ENCODE peak calls at places on chromosomes 13 and 19, in ten cellular contexts. X is right lobe of liver, Z is pancreas, V is left ventricle myocardium inferior, Y is heart right ventricle, N is foreskin keratinocyte, G is kidney epithelial cell, A is fibroblast of lung, U is HFFc6, D is choroid plexus epithelial cell. E is an unnamed sample.

GRCh38 chr13:39364797-39365468 is 238.1 kb downstream of the LHFPL6 start:
- DNase-seq in X (no peak), Z (no peak), V (no peak), Y (no peak), N (peak), G (peak), A (no peak), U (peak), D (peak), E (peak)

GRCh38 chr13:23637813-23638212 is 67.6 kb downstream of the TNFRSF19 start:
- DNase-seq in X (no peak), Z (no peak), V (peak), Y (peak), N (no peak), G (no peak), A (no peak), U (no peak), D (no peak), E (no peak)

GRCh38 chr19:14580623-14581237 is 2.2 kb upstream of the CLEC17A start:
- DNase-seq in X (no peak), Z (no peak), V (no peak), Y (no peak), N (no peak), G (no peak), A (no peak), U (no peak), D (no peak), E (no peak)

GRCh38 chr13:77533875-77534788 is 1.4 kb upstream of the SCEL start:
- DNase-seq in X (no peak), Z (no peak), V (no peak), Y (no peak), N (no peak), G (no peak), A (no peak), U (no peak), D (no peak), E (no peak)

GRCh38 chr19:33627962-33628839 is 6.4 kb downstream of the CHST8 start:
- DNase-seq in X (peak), Z (no peak), V (no peak), Y (no peak), N (no peak), G (no peak), A (no peak), U (no peak), D (no peak), E (no peak)

GRCh38 chr13:49932066-49932465 is 4.1 kb downstream of the SPRYD7 start:
- DNase-seq in X (no peak), Z (no peak), V (no peak), Y (no peak), N (no peak), G (no peak), A (no peak), U (no peak), D (no peak), E (no peak)

GRCh38 chr19:39679056-39679790 is 23.5 kb downstream of the LGALS16 start:
- DNase-seq in X (no peak), Z (no peak), V (no peak), Y (peak), N (no peak), G (no peak), A (no peak), U (no peak), D (no peak), E (no peak)

GRCh38 chr19:56980864-56981263 is 138.9 kb upstream of the USP29 start:
- DNase-seq in X (no peak), Z (no peak), V (no peak), Y (no peak), N (no peak), G (no peak), A (no peak), U (no peak), D (no peak), E (no peak)

GRCh38 chr19:3536429-3537100 is 2.4 kb upstream of the TEKTIP1 start:
- DNase-seq in X (no peak), Z (peak), V (peak), Y (no peak), N (no peak), G (no peak), A (no peak), U (no peak), D (no peak), E (no peak)

GRCh38 chr13:22102237-22102636 is 431.4 kb downstream of the FGF9 start:
- DNase-seq in X (no peak), Z (no peak), V (no peak), Y (no peak), N (no peak), G (no peak), A (no peak), U (no peak), D (no peak), E (no peak)
- TF ChIP-seq CTCF in X (no peak), Z (no peak), V (no peak), Y (no peak), N (no peak), G (no peak), A (no peak), U (no peak), D (no peak), E (no peak)

DNA sequence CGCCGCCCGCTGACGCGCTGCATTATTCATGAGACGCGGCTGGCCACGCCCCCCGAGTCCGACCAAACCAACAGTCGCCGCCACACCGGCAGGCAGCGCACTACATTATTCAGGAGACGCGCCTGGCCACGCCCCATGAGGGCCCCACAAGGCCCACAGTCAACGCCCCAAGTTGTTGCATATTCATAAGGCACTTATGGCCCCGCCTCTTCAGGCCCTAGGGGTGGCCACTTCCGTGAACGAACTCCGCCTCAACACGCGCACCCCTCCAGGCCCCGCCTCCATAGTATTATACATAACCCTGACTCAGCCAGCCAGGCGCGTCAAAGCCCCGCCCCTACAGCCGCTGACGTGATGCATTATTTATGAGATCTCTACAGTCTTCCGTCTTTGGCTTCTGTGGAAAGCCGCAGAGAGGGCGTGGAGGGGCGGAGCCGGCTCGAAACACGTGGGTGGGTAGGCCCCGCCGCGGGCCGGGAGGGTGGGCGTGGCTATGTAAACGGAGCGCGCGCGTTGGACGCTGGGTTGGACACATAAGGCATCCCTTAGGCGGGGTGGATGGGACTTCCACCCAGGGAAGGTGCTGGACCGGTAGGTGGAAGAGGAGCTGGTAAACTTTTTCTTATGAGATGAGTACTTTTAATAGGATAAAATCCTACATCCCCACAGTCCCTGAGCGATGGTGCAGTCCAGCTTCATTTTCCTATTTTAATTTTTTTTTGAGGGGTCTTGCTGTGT is 423 bp upstream of the ELL start:
- DNase-seq in X (peak), Z (peak), V (peak), Y (peak), N (peak), G (peak), A (peak), U (peak), D (peak), E (peak)
- TF ChIP-seq CTCF in X (no peak), Z (peak), V (no peak), Y (peak), N (peak), G (no peak), A (no peak), U (no peak), D (peak), E (no peak)

GRCh38 chr19:45774765-45775164 is 5.7 kb upstream of the SIX5 start:
- DNase-seq in X (no peak), Z (peak), V (no peak), Y (no peak), N (no peak), G (no peak), A (no peak), U (no peak), D (no peak), E (no peak)
- TF ChIP-seq CTCF in X (no peak), Z (no peak), V (no peak), Y (no peak), N (no peak), G (no peak), A (no peak), U (no peak), D (no peak), E (no peak)

GRCh38 chr19:37718357-37718756 is 1.2 kb downstream of the ZNF607 start:
- DNase-seq in X (no peak), Z (no peak), V (no peak), Y (no peak), N (no peak), G (no peak), A (no peak), U (no peak), D (peak), E (no peak)

GRCh38 chr19:37716140-37716539 is 3.4 kb downstream of the ZNF607 start:
- DNase-seq in X (no peak), Z (no peak), V (no peak), Y (no peak), N (no peak), G (no peak), A (no peak), U (no peak), D (no peak), E (no peak)

GRCh38 chr19:37725181-37725580 is 5.6 kb upstream of the ZNF607 start:
- DNase-seq in X (no peak), Z (no peak), V (no peak), Y (no peak), N (no peak), G (no peak), A (no peak), U (no peak), D (peak), E (no peak)

GRCh38 chr19:37719111-37719926 is at the start of gene ZNF607:
- DNase-seq in X (peak), Z (peak), V (peak), Y (peak), N (peak), G (peak), A (peak), U (peak), D (peak), E (peak)

GRCh38 chr19:37719927-37720265 is 335 bp upstream of the ZNF607 start:
- DNase-seq in X (no peak), Z (no peak), V (no peak), Y (no peak), N (no peak), G (no peak), A (no peak), U (no peak), D (no peak), E (no peak)
- TF ChIP-seq CTCF in X (no peak), Z (no peak), V (peak), Y (no peak), N (no peak), G (no peak), A (no peak), U (peak), D (no peak), E (no peak)

GRCh38 chr13:21672811-21673591 is 2.1 kb downstream of the FGF9 start:
- DNase-seq in X (no peak), Z (no peak), V (no peak), Y (no peak), N (no peak), G (no peak), A (no peak), U (no peak), D (no peak), E (peak)

GRCh38 chr13:21670883-21671792 is at the start of gene FGF9:
- DNase-seq in X (peak), Z (peak), V (peak), Y (peak), N (no peak), G (no peak), A (peak), U (peak), D (peak), E (peak)

GRCh38 chr13:21671793-21672680 is 1.2 kb downstream of the FGF9 start:
- DNase-seq in X (no peak), Z (no peak), V (no peak), Y (no peak), N (no peak), G (no peak), A (no peak), U (no peak), D (no peak), E (peak)

GRCh38 chr13:21668665-21669599 is 1.9 kb upstream of the FGF9 start:
- DNase-seq in X (no peak), Z (no peak), V (no peak), Y (no peak), N (no peak), G (no peak), A (peak), U (no peak), D (peak), E (peak)

DNA sequence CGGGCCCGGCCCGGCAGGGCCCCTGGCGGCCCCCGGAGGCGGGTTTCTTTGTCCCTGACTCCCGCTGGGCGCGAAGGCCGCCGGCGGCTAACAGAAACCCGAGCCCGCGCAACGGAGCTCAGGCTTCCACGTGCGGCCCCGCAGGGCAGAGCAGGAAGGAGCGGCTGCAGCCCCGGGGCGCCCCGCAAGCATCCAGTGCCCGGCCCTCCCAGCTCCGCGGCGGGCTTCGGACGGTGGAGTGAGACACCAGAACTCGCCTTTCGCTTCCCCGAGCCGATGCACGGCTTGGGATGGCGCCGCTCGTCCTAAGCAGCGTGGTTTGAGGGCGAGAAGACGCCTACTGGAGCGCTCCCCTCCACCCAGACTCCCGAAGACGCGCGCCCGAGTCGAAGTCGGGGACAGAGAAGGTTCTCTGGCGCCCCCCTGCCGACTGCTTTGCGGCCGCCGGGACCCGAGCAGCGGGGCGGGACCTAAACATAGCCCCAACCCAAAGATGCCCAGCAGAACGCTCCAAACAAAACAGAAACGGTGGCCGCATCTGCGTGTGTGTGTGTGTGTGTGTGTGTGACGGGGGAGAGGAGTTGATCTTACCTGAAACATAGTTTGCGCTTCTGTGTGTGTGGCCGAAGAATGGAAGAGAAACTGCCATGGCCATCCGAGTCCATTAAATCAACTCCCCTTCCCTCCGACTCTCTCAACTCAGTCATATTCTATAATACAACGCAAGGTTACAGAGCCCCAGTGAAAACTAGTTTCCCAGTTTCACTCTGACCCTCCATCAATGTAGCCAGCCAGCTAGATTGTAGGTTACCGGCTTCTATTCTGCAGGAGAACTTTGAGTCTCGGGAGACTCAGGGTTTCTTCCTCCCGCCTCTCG is 629 bp upstream of the FGF9 start:
- DNase-seq in X (peak), Z (peak), V (peak), Y (peak), N (peak), G (no peak), A (peak), U (peak), D (peak), E (peak)
- TF ChIP-seq CTCF in X (no peak), Z (no peak), V (no peak), Y (peak), N (peak), G (peak), A (no peak), U (peak), D (no peak), E (no peak)

DNA sequence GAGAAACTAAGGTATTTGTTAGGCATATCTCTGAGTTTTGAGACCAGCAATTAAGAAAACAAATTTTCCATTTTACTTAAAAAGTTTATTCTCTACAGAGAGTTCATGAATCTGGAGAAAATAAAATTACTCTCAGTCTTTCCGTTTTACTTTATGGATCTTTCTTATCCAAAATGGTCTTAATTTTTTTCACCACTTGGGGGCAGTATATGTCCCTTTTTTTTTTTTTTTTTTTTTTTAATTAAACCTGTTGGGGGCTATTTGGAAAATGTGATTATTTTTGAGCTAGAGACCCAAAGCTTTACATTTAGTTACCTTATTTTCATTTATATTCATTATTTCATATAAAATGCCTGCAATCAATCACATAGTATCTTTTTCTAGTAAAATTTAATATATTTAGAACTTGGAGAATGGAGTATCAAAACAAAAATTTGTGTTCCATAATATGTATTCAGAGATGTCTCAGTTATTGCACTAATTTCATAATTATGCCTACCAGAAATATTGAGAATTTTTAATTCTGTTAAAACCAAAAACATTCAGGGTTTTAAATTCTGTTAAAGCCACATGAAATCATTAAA is 27.1 kb downstream of the PIBF1 start:
- DNase-seq in X (no peak), Z (no peak), V (no peak), Y (no peak), N (no peak), G (no peak), A (peak), U (no peak), D (peak), E (no peak)
- TF ChIP-seq CTCF in X (no peak), Z (peak), V (peak), Y (peak), N (peak), G (peak), A (peak), U (peak), D (no peak), E (peak)